ENCODE peak calls at places on chromosomes 16 and 17, in eight cellular contexts. One of them, this sample, is unnamed.
A peak's percentile ranks its signal among the peaks of the same experiment; 100 is the strongest.

GRCh38 chr17:2995362-2995761 is 68.0 kb downstream of the OR1D5 start:
- DNase-seq in pancreas: peak; percentile 53
- DNase-seq in HAP-1: no peak
- DNase-seq in activated T-cell treated with anti-CD3 and anti-CD28 coated beads for 1 hour: no peak
- DNase-seq in HS-27A: no peak
- DNase-seq in fibroblast of mammary gland: no peak
- DNase-seq in glutamatergic neuron: no peak
- DNase-seq in body of pancreas: no peak
- DNase-seq in this sample: no peak

GRCh38 chr17:39197380-39198185 is at the start of gene CACNB1:
- DNase-seq in pancreas: peak; percentile 85
- DNase-seq in HAP-1: peak; percentile 93
- DNase-seq in activated T-cell treated with anti-CD3 and anti-CD28 coated beads for 1 hour: peak; percentile 45
- DNase-seq in HS-27A: no peak
- DNase-seq in fibroblast of mammary gland: peak; percentile 53
- DNase-seq in glutamatergic neuron: peak; percentile 93
- DNase-seq in body of pancreas: peak; percentile 61
- DNase-seq in this sample: peak; percentile 60

GRCh38 chr17:563646-564045 is 151.0 kb downstream of the VPS53 start:
- DNase-seq in pancreas: no peak
- DNase-seq in HAP-1: no peak
- DNase-seq in activated T-cell treated with anti-CD3 and anti-CD28 coated beads for 1 hour: no peak
- DNase-seq in HS-27A: no peak
- DNase-seq in fibroblast of mammary gland: no peak
- DNase-seq in glutamatergic neuron: no peak
- DNase-seq in body of pancreas: no peak
- DNase-seq in this sample: no peak

GRCh38 chr16:88017551-88018101 is 66.4 kb downstream of the BANP start:
- DNase-seq in pancreas: peak; percentile 25
- DNase-seq in HAP-1: no peak
- DNase-seq in activated T-cell treated with anti-CD3 and anti-CD28 coated beads for 1 hour: no peak
- DNase-seq in HS-27A: no peak
- DNase-seq in fibroblast of mammary gland: no peak
- DNase-seq in glutamatergic neuron: no peak
- DNase-seq in body of pancreas: no peak
- DNase-seq in this sample: no peak

GRCh38 chr16:27293343-27293742 is 20.4 kb upstream of the IL4R start:
- DNase-seq in pancreas: no peak
- DNase-seq in HAP-1: no peak
- DNase-seq in activated T-cell treated with anti-CD3 and anti-CD28 coated beads for 1 hour: no peak
- DNase-seq in HS-27A: no peak
- DNase-seq in fibroblast of mammary gland: no peak
- DNase-seq in glutamatergic neuron: no peak
- DNase-seq in body of pancreas: no peak
- DNase-seq in this sample: no peak

GRCh38 chr17:296906-297690 is 55.5 kb downstream of the RPH3AL start:
- DNase-seq in pancreas: peak; percentile 34
- DNase-seq in HAP-1: no peak
- DNase-seq in activated T-cell treated with anti-CD3 and anti-CD28 coated beads for 1 hour: no peak
- DNase-seq in HS-27A: no peak
- DNase-seq in fibroblast of mammary gland: no peak
- DNase-seq in glutamatergic neuron: no peak
- DNase-seq in body of pancreas: no peak
- DNase-seq in this sample: no peak

GRCh38 chr17:59167571-59168001 is 12.0 kb downstream of the PRR11 start:
- DNase-seq in pancreas: no peak
- DNase-seq in HAP-1: no peak
- DNase-seq in activated T-cell treated with anti-CD3 and anti-CD28 coated beads for 1 hour: no peak
- DNase-seq in HS-27A: no peak
- DNase-seq in fibroblast of mammary gland: peak; percentile 30
- DNase-seq in glutamatergic neuron: no peak
- DNase-seq in body of pancreas: no peak
- DNase-seq in this sample: no peak

GRCh38 chr17:44219126-44219635 is 294 bp downstream of the UBTF start:
- DNase-seq in pancreas: peak; percentile 81
- DNase-seq in HAP-1: no peak
- DNase-seq in activated T-cell treated with anti-CD3 and anti-CD28 coated beads for 1 hour: peak; percentile 52
- DNase-seq in HS-27A: no peak
- DNase-seq in fibroblast of mammary gland: peak; percentile 63
- DNase-seq in glutamatergic neuron: peak; percentile 77
- DNase-seq in body of pancreas: peak; percentile 71
- DNase-seq in this sample: peak; percentile 65

GRCh38 chr17:27209316-27209715 is 84.6 kb upstream of the WSB1 start:
- DNase-seq in pancreas: no peak
- DNase-seq in HAP-1: no peak
- DNase-seq in activated T-cell treated with anti-CD3 and anti-CD28 coated beads for 1 hour: no peak
- DNase-seq in HS-27A: no peak
- DNase-seq in fibroblast of mammary gland: no peak
- DNase-seq in glutamatergic neuron: no peak
- DNase-seq in body of pancreas: no peak
- DNase-seq in this sample: no peak

GRCh38 chr17:56148333-56148732 is 4.9 kb upstream of the ANKFN1 start:
- DNase-seq in pancreas: no peak
- DNase-seq in HAP-1: no peak
- DNase-seq in activated T-cell treated with anti-CD3 and anti-CD28 coated beads for 1 hour: no peak
- DNase-seq in HS-27A: no peak
- DNase-seq in fibroblast of mammary gland: no peak
- DNase-seq in glutamatergic neuron: no peak
- DNase-seq in body of pancreas: no peak
- DNase-seq in this sample: no peak

GRCh38 chr17:4998666-4999428 is 1.1 kb downstream of the KIF1C start:
- DNase-seq in pancreas: peak; percentile 60
- DNase-seq in HAP-1: peak; percentile 34
- DNase-seq in activated T-cell treated with anti-CD3 and anti-CD28 coated beads for 1 hour: no peak
- DNase-seq in HS-27A: no peak
- DNase-seq in fibroblast of mammary gland: no peak
- DNase-seq in glutamatergic neuron: no peak
- DNase-seq in body of pancreas: peak; percentile 29
- DNase-seq in this sample: no peak

GRCh38 chr16:53378138-53378537 is 56.1 kb upstream of the RBL2 start:
- DNase-seq in pancreas: no peak
- DNase-seq in HAP-1: no peak
- DNase-seq in activated T-cell treated with anti-CD3 and anti-CD28 coated beads for 1 hour: no peak
- DNase-seq in HS-27A: no peak
- DNase-seq in fibroblast of mammary gland: no peak
- DNase-seq in glutamatergic neuron: no peak
- DNase-seq in body of pancreas: no peak
- DNase-seq in this sample: no peak

GRCh38 chr17:78925662-78926555 is 722 bp upstream of the TIMP2 start:
- DNase-seq in pancreas: peak; percentile 69
- DNase-seq in HAP-1: peak; percentile 52
- DNase-seq in activated T-cell treated with anti-CD3 and anti-CD28 coated beads for 1 hour: no peak
- DNase-seq in HS-27A: no peak
- DNase-seq in fibroblast of mammary gland: peak; percentile 91
- DNase-seq in glutamatergic neuron: no peak
- DNase-seq in body of pancreas: peak; percentile 54
- DNase-seq in this sample: no peak

GRCh38 chr16:68756250-68757051 is 19.4 kb downstream of the CDH1 start:
- DNase-seq in pancreas: no peak
- DNase-seq in HAP-1: no peak
- DNase-seq in activated T-cell treated with anti-CD3 and anti-CD28 coated beads for 1 hour: no peak
- DNase-seq in HS-27A: no peak
- DNase-seq in fibroblast of mammary gland: no peak
- DNase-seq in glutamatergic neuron: no peak
- DNase-seq in body of pancreas: peak; percentile 80
- DNase-seq in this sample: peak; percentile 10

GRCh38 chr16:15055141-15056053 is 477 bp downstream of the NTAN1 start:
- DNase-seq in pancreas: no peak
- DNase-seq in HAP-1: peak; percentile 37
- DNase-seq in activated T-cell treated with anti-CD3 and anti-CD28 coated beads for 1 hour: peak; percentile 57
- DNase-seq in HS-27A: no peak
- DNase-seq in fibroblast of mammary gland: peak; percentile 30
- DNase-seq in glutamatergic neuron: no peak
- DNase-seq in body of pancreas: peak; percentile 58
- DNase-seq in this sample: peak; percentile 66

GRCh38 chr17:3669085-3669347 is 404 bp downstream of the EMC6 start:
- DNase-seq in pancreas: no peak
- DNase-seq in HAP-1: no peak
- DNase-seq in activated T-cell treated with anti-CD3 and anti-CD28 coated beads for 1 hour: no peak
- DNase-seq in HS-27A: no peak
- DNase-seq in fibroblast of mammary gland: no peak
- DNase-seq in glutamatergic neuron: no peak
- DNase-seq in body of pancreas: no peak
- DNase-seq in this sample: no peak

GRCh38 chr17:66831383-66832220 is 3.3 kb upstream of the CACNG5 start:
- DNase-seq in pancreas: no peak
- DNase-seq in HAP-1: no peak
- DNase-seq in activated T-cell treated with anti-CD3 and anti-CD28 coated beads for 1 hour: no peak
- DNase-seq in HS-27A: no peak
- DNase-seq in fibroblast of mammary gland: no peak
- DNase-seq in glutamatergic neuron: peak; percentile 71
- DNase-seq in body of pancreas: no peak
- DNase-seq in this sample: no peak

GRCh38 chr16:56999409-57000270 is 10.3 kb downstream of the NLRC5 start:
- DNase-seq in pancreas: no peak
- DNase-seq in HAP-1: no peak
- DNase-seq in activated T-cell treated with anti-CD3 and anti-CD28 coated beads for 1 hour: no peak
- DNase-seq in HS-27A: no peak
- DNase-seq in fibroblast of mammary gland: no peak
- DNase-seq in glutamatergic neuron: no peak
- DNase-seq in body of pancreas: no peak
- DNase-seq in this sample: no peak

GRCh38 chr16:58336332-58337089 is 41.7 kb upstream of the PRSS54 start:
- DNase-seq in pancreas: peak; percentile 95
- DNase-seq in HAP-1: peak; percentile 91
- DNase-seq in activated T-cell treated with anti-CD3 and anti-CD28 coated beads for 1 hour: peak; percentile 84
- DNase-seq in HS-27A: peak; percentile 31
- DNase-seq in fibroblast of mammary gland: peak; percentile 66
- DNase-seq in glutamatergic neuron: peak; percentile 89
- DNase-seq in body of pancreas: peak; percentile 88
- DNase-seq in this sample: peak; percentile 83

GRCh38 chr17:2057714-2058520 is 3.0 kb downstream of the HIC1 start:
- DNase-seq in pancreas: peak; percentile 68
- DNase-seq in HAP-1: no peak
- DNase-seq in activated T-cell treated with anti-CD3 and anti-CD28 coated beads for 1 hour: no peak
- DNase-seq in HS-27A: no peak
- DNase-seq in fibroblast of mammary gland: no peak
- DNase-seq in glutamatergic neuron: no peak
- DNase-seq in body of pancreas: no peak
- DNase-seq in this sample: no peak

GRCh38 chr17:74481621-74482020 is 15.2 kb downstream of the CD300A start:
- DNase-seq in pancreas: no peak
- DNase-seq in HAP-1: no peak
- DNase-seq in activated T-cell treated with anti-CD3 and anti-CD28 coated beads for 1 hour: no peak
- DNase-seq in HS-27A: no peak
- DNase-seq in fibroblast of mammary gland: no peak
- DNase-seq in glutamatergic neuron: no peak
- DNase-seq in body of pancreas: no peak
- DNase-seq in this sample: no peak

GRCh38 chr16:66668777-66669444 is 27.6 kb downstream of the CMTM4 start:
- DNase-seq in pancreas: no peak
- DNase-seq in HAP-1: no peak
- DNase-seq in activated T-cell treated with anti-CD3 and anti-CD28 coated beads for 1 hour: no peak
- DNase-seq in HS-27A: no peak
- DNase-seq in fibroblast of mammary gland: peak; percentile 88
- DNase-seq in glutamatergic neuron: no peak
- DNase-seq in body of pancreas: no peak
- DNase-seq in this sample: no peak

GRCh38 chr17:238964-239259 is 57.5 kb upstream of the DOC2B start:
- DNase-seq in pancreas: peak; percentile 47
- DNase-seq in HAP-1: no peak
- DNase-seq in activated T-cell treated with anti-CD3 and anti-CD28 coated beads for 1 hour: no peak
- DNase-seq in HS-27A: no peak
- DNase-seq in fibroblast of mammary gland: no peak
- DNase-seq in glutamatergic neuron: no peak
- DNase-seq in body of pancreas: no peak
- DNase-seq in this sample: no peak

GRCh38 chr17:78032166-78032565 is 73.7 kb downstream of the TNRC6C start:
- DNase-seq in pancreas: no peak
- DNase-seq in HAP-1: no peak
- DNase-seq in activated T-cell treated with anti-CD3 and anti-CD28 coated beads for 1 hour: no peak
- DNase-seq in HS-27A: no peak
- DNase-seq in fibroblast of mammary gland: peak; percentile 63
- DNase-seq in glutamatergic neuron: no peak
- DNase-seq in body of pancreas: no peak
- DNase-seq in this sample: no peak

GRCh38 chr17:81563861-81564586 is 11.9 kb upstream of the FAAP100 start:
- DNase-seq in pancreas: no peak
- DNase-seq in HAP-1: no peak
- DNase-seq in activated T-cell treated with anti-CD3 and anti-CD28 coated beads for 1 hour: no peak
- DNase-seq in HS-27A: no peak
- DNase-seq in fibroblast of mammary gland: peak; percentile 86
- DNase-seq in glutamatergic neuron: no peak
- DNase-seq in body of pancreas: no peak
- DNase-seq in this sample: no peak

GRCh38 chr17:62761884-62762283 is 46.2 kb downstream of the MARCHF10 start:
- DNase-seq in pancreas: no peak
- DNase-seq in HAP-1: peak; percentile 67
- DNase-seq in activated T-cell treated with anti-CD3 and anti-CD28 coated beads for 1 hour: no peak
- DNase-seq in HS-27A: no peak
- DNase-seq in fibroblast of mammary gland: no peak
- DNase-seq in glutamatergic neuron: peak; percentile 38
- DNase-seq in body of pancreas: no peak
- DNase-seq in this sample: no peak

GRCh38 chr17:49695698-49696232 is 12.0 kb downstream of the SLC35B1 start:
- DNase-seq in pancreas: no peak
- DNase-seq in HAP-1: no peak
- DNase-seq in activated T-cell treated with anti-CD3 and anti-CD28 coated beads for 1 hour: no peak
- DNase-seq in HS-27A: no peak
- DNase-seq in fibroblast of mammary gland: no peak
- DNase-seq in glutamatergic neuron: no peak
- DNase-seq in body of pancreas: no peak
- DNase-seq in this sample: no peak

GRCh38 chr16:81601008-81601428 is 156.4 kb downstream of the CMIP start:
- DNase-seq in pancreas: no peak
- DNase-seq in HAP-1: no peak
- DNase-seq in activated T-cell treated with anti-CD3 and anti-CD28 coated beads for 1 hour: no peak
- DNase-seq in HS-27A: no peak
- DNase-seq in fibroblast of mammary gland: peak; percentile 60
- DNase-seq in glutamatergic neuron: no peak
- DNase-seq in body of pancreas: no peak
- DNase-seq in this sample: no peak

GRCh38 chr16:88298882-88299745 is 83.6 kb upstream of the ZNF469 start:
- DNase-seq in pancreas: no peak
- DNase-seq in HAP-1: no peak
- DNase-seq in activated T-cell treated with anti-CD3 and anti-CD28 coated beads for 1 hour: no peak
- DNase-seq in HS-27A: no peak
- DNase-seq in fibroblast of mammary gland: peak; percentile 75
- DNase-seq in glutamatergic neuron: no peak
- DNase-seq in body of pancreas: no peak
- DNase-seq in this sample: no peak

GRCh38 chr17:50144845-50145531 is 5.5 kb downstream of the PPP1R9B start:
- DNase-seq in pancreas: no peak
- DNase-seq in HAP-1: no peak
- DNase-seq in activated T-cell treated with anti-CD3 and anti-CD28 coated beads for 1 hour: no peak
- DNase-seq in HS-27A: no peak
- DNase-seq in fibroblast of mammary gland: peak; percentile 53
- DNase-seq in glutamatergic neuron: no peak
- DNase-seq in body of pancreas: no peak
- DNase-seq in this sample: no peak

GRCh38 chr17:15124746-15125145 is 140.4 kb downstream of the PMP22 start:
- DNase-seq in pancreas: no peak
- DNase-seq in HAP-1: no peak
- DNase-seq in activated T-cell treated with anti-CD3 and anti-CD28 coated beads for 1 hour: no peak
- DNase-seq in HS-27A: no peak
- DNase-seq in fibroblast of mammary gland: peak; percentile 23
- DNase-seq in glutamatergic neuron: no peak
- DNase-seq in body of pancreas: no peak
- DNase-seq in this sample: no peak

GRCh38 chr17:62670202-62670821 is 42.8 kb downstream of the MRC2 start:
- DNase-seq in pancreas: peak; percentile 47
- DNase-seq in HAP-1: no peak
- DNase-seq in activated T-cell treated with anti-CD3 and anti-CD28 coated beads for 1 hour: no peak
- DNase-seq in HS-27A: no peak
- DNase-seq in fibroblast of mammary gland: no peak
- DNase-seq in glutamatergic neuron: no peak
- DNase-seq in body of pancreas: no peak
- DNase-seq in this sample: no peak

GRCh38 chr17:17419166-17419565 is 57.6 kb upstream of the MED9 start:
- DNase-seq in pancreas: no peak
- DNase-seq in HAP-1: no peak
- DNase-seq in activated T-cell treated with anti-CD3 and anti-CD28 coated beads for 1 hour: no peak
- DNase-seq in HS-27A: no peak
- DNase-seq in fibroblast of mammary gland: peak; percentile 35
- DNase-seq in glutamatergic neuron: no peak
- DNase-seq in body of pancreas: no peak
- DNase-seq in this sample: no peak

GRCh38 chr16:49663081-49664057 is 192.5 kb downstream of the ZNF423 start:
- DNase-seq in pancreas: no peak
- DNase-seq in HAP-1: no peak
- DNase-seq in activated T-cell treated with anti-CD3 and anti-CD28 coated beads for 1 hour: no peak
- DNase-seq in HS-27A: no peak
- DNase-seq in fibroblast of mammary gland: no peak
- DNase-seq in glutamatergic neuron: no peak
- DNase-seq in body of pancreas: no peak
- DNase-seq in this sample: no peak

This sample was measured in activated CD4-positive, alpha-beta T cell treated with anti-CD3 and anti-CD28 coated beads, Interleukin-2, amount 50 U/mL, for 1 hour.